ENCODE peak calls at places on chromosome 12, in nine cellular contexts. One of them, this sample, is unnamed.

GRCh38 chr12:29317556-29318363 is 63.2 kb downstream of the ERGIC2 start:
- DNase-seq in adrenal gland: peak; percentile 21
- DNase-seq in GM23248: peak; percentile 57
- DNase-seq in heart right ventricle: peak; percentile 65
- DNase-seq in IMR-90: peak; percentile 30
- DNase-seq in left ventricle myocardium inferior: peak; percentile 38
- DNase-seq in skeletal muscle cell: no peak
- DNase-seq in mucosa of descending colon: no peak
- DNase-seq in A549: peak; percentile 24
- DNase-seq in this sample: peak; percentile 69

GRCh38 chr12:68595246-68595645 is 15.5 kb upstream of the RAP1B start:
- DNase-seq in adrenal gland: no peak
- DNase-seq in GM23248: no peak
- DNase-seq in heart right ventricle: no peak
- DNase-seq in IMR-90: no peak
- DNase-seq in left ventricle myocardium inferior: no peak
- DNase-seq in skeletal muscle cell: no peak
- DNase-seq in mucosa of descending colon: no peak
- DNase-seq in A549: no peak
- DNase-seq in this sample: no peak

GRCh38 chr12:87827638-87828264 is 201.4 kb downstream of the C12orf50 start:
- DNase-seq in adrenal gland: no peak
- DNase-seq in GM23248: peak; percentile 40
- DNase-seq in heart right ventricle: no peak
- DNase-seq in IMR-90: peak; percentile 86
- DNase-seq in left ventricle myocardium inferior: no peak
- DNase-seq in skeletal muscle cell: no peak
- DNase-seq in mucosa of descending colon: no peak
- DNase-seq in A549: peak; percentile 7
- DNase-seq in this sample: no peak

GRCh38 chr12:78194448-78194847 is 363.8 kb downstream of the NAV3 start:
- DNase-seq in adrenal gland: no peak
- DNase-seq in GM23248: peak; percentile 95
- DNase-seq in heart right ventricle: no peak
- DNase-seq in IMR-90: peak; percentile 95
- DNase-seq in left ventricle myocardium inferior: no peak
- DNase-seq in skeletal muscle cell: peak; percentile 94
- DNase-seq in mucosa of descending colon: no peak
- DNase-seq in A549: no peak
- DNase-seq in this sample: no peak

GRCh38 chr12:107903377-107904061 is 129.0 kb downstream of the ASCL4 start:
- DNase-seq in adrenal gland: peak; percentile 50
- DNase-seq in GM23248: peak; percentile 39
- DNase-seq in heart right ventricle: peak; percentile 31
- DNase-seq in IMR-90: no peak
- DNase-seq in left ventricle myocardium inferior: peak; percentile 60
- DNase-seq in skeletal muscle cell: no peak
- DNase-seq in mucosa of descending colon: peak; percentile 85
- DNase-seq in A549: peak; percentile 47
- DNase-seq in this sample: no peak

GRCh38 chr12:56188786-56189335 is 422 bp downstream of the SMARCC2 start:
- DNase-seq in adrenal gland: no peak
- DNase-seq in GM23248: peak; percentile 36
- DNase-seq in heart right ventricle: no peak
- DNase-seq in IMR-90: no peak
- DNase-seq in left ventricle myocardium inferior: no peak
- DNase-seq in skeletal muscle cell: no peak
- DNase-seq in mucosa of descending colon: no peak
- DNase-seq in A549: peak; percentile 36
- DNase-seq in this sample: no peak

GRCh38 chr12:73161970-73162369 is 889.8 kb downstream of the TRHDE start:
- DNase-seq in adrenal gland: no peak
- DNase-seq in GM23248: no peak
- DNase-seq in heart right ventricle: no peak
- DNase-seq in IMR-90: no peak
- DNase-seq in left ventricle myocardium inferior: no peak
- DNase-seq in skeletal muscle cell: no peak
- DNase-seq in mucosa of descending colon: no peak
- DNase-seq in A549: no peak
- DNase-seq in this sample: no peak

GRCh38 chr12:99450231-99450630 is 197.3 kb upstream of the GARIN6 start:
- DNase-seq in adrenal gland: no peak
- DNase-seq in GM23248: peak; percentile 42
- DNase-seq in heart right ventricle: no peak
- DNase-seq in IMR-90: no peak
- DNase-seq in left ventricle myocardium inferior: no peak
- DNase-seq in skeletal muscle cell: no peak
- DNase-seq in mucosa of descending colon: no peak
- DNase-seq in A549: no peak
- DNase-seq in this sample: no peak

GRCh38 chr12:53049582-53050318 is at the start of gene TNS2:
- DNase-seq in adrenal gland: peak; percentile 80
- DNase-seq in GM23248: peak; percentile 61
- DNase-seq in heart right ventricle: peak; percentile 91
- DNase-seq in IMR-90: peak; percentile 40
- DNase-seq in left ventricle myocardium inferior: peak; percentile 89
- DNase-seq in skeletal muscle cell: no peak
- DNase-seq in mucosa of descending colon: peak; percentile 82
- DNase-seq in A549: no peak
- DNase-seq in this sample: no peak

GRCh38 chr12:68784015-68784414 is 24.0 kb upstream of the MDM2 start:
- DNase-seq in adrenal gland: no peak
- DNase-seq in GM23248: no peak
- DNase-seq in heart right ventricle: no peak
- DNase-seq in IMR-90: no peak
- DNase-seq in left ventricle myocardium inferior: no peak
- DNase-seq in skeletal muscle cell: no peak
- DNase-seq in mucosa of descending colon: no peak
- DNase-seq in A549: no peak
- DNase-seq in this sample: no peak

GRCh38 chr12:75208851-75209781 is 523 bp downstream of the KCNC2 start:
- DNase-seq in adrenal gland: peak; percentile 26
- DNase-seq in GM23248: peak; percentile 51
- DNase-seq in heart right ventricle: no peak
- DNase-seq in IMR-90: peak; percentile 18
- DNase-seq in left ventricle myocardium inferior: no peak
- DNase-seq in skeletal muscle cell: no peak
- DNase-seq in mucosa of descending colon: no peak
- DNase-seq in A549: no peak
- DNase-seq in this sample: no peak

GRCh38 chr12:116284401-116284800 is 6.9 kb upstream of the MED13L start:
- DNase-seq in adrenal gland: no peak
- DNase-seq in GM23248: no peak
- DNase-seq in heart right ventricle: no peak
- DNase-seq in IMR-90: no peak
- DNase-seq in left ventricle myocardium inferior: no peak
- DNase-seq in skeletal muscle cell: peak; percentile 53
- DNase-seq in mucosa of descending colon: no peak
- DNase-seq in A549: no peak
- DNase-seq in this sample: no peak

GRCh38 chr12:106582661-106583577 is at the start of gene RFX4:
- DNase-seq in adrenal gland: no peak
- DNase-seq in GM23248: no peak
- DNase-seq in heart right ventricle: no peak
- DNase-seq in IMR-90: no peak
- DNase-seq in left ventricle myocardium inferior: no peak
- DNase-seq in skeletal muscle cell: no peak
- DNase-seq in mucosa of descending colon: no peak
- DNase-seq in A549: peak; percentile 13
- DNase-seq in this sample: no peak
- H3K4me3 ChIP-seq in adrenal gland: no peak within 1 kb of the TSS
- H3K4me3 ChIP-seq in GM23248: peak within 1 kb of the TSS; percentile 58
- H3K4me3 ChIP-seq in heart right ventricle: peak within 1 kb of the TSS; percentile 49
- H3K4me3 ChIP-seq in IMR-90: no peak within 1 kb of the TSS
- H3K4me3 ChIP-seq in left ventricle myocardium inferior: peak within 1 kb of the TSS; percentile 61
- H3K4me3 ChIP-seq in skeletal muscle cell: peak within 1 kb of the TSS; percentile 36
- H3K4me3 ChIP-seq in mucosa of descending colon: no peak within 1 kb of the TSS
- H3K4me3 ChIP-seq in A549: peak within 1 kb of the TSS; percentile 46
- H3K4me3 ChIP-seq in this sample: peak within 1 kb of the TSS; percentile 23

DNA sequence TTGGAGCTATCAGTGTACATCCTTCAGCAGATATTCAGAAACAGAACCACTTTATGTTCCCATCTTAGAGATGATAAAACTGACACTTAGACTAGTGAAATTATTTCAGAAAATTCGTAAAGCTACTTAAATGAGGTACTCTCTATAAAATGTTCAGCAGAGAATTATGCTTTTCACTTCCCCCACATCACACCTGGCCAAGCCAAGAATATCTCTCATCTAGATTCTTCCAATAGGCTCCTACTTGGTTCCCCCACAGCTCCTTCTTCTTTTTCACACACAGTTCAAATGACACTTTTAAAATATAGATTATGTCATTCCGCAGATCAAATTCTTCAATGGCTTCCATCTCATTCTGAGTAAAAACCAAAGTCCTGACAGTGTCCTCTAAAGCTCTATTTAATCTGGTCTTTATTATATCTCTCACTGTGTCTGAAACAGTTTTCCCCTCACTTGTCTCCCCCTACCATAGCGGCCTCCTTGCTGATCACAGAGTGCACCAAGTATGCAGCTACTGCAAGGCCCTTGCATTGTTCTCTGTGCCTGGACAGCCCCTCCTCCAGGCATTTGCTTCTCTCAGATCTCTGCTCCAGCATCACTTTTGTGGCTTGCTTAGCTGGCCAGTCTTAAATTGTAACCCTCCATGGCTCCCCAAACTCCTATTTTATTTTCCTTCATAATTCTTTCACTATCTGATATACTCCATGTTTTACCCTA is 736.8 kb upstream of the USP15 start:
- DNase-seq in adrenal gland: no peak
- DNase-seq in GM23248: no peak
- DNase-seq in heart right ventricle: no peak
- DNase-seq in IMR-90: no peak
- DNase-seq in left ventricle myocardium inferior: no peak
- DNase-seq in skeletal muscle cell: no peak
- DNase-seq in mucosa of descending colon: no peak
- DNase-seq in A549: no peak
- DNase-seq in this sample: no peak
- H3K4me3 ChIP-seq in adrenal gland: no peak overlapping the region
- H3K4me3 ChIP-seq in GM23248: no peak overlapping the region
- H3K4me3 ChIP-seq in heart right ventricle: no peak overlapping the region
- H3K4me3 ChIP-seq in IMR-90: no peak overlapping the region
- H3K4me3 ChIP-seq in left ventricle myocardium inferior: no peak overlapping the region
- H3K4me3 ChIP-seq in skeletal muscle cell: no peak overlapping the region
- H3K4me3 ChIP-seq in mucosa of descending colon: no peak overlapping the region
- H3K4me3 ChIP-seq in A549: no peak overlapping the region
- H3K4me3 ChIP-seq in this sample: no peak overlapping the region

DNA sequence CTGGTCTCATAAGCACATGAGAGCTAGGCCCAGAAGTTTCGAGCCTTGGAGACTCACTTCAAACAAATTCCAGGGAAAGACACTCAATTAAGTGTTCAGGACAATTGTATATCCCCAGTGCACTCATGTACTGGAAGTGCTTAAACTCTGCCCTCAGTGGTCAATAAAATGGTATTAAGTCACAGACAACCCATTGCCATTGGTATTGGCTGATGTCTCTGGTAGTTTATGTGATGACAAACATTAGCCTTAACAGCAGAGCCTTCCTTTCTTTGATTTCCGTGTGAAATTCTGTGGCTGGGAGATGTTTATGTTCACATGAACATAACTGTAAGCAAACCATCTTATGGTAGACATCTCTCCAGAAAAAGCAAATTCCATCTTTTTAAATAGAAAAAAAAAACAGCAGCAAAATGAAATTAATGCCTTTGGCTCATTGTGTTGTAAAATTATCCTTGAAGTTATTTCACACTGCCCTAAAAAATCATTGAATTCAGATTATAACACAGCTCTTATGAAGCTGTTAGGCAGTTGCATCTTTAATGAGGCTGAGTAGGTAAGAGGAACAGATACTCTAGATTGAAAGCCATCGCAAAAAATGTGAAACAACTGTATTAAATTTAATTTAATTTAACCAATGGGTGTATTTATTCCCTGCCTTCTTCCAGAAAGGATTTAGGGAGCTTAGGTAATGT is 216.2 kb upstream of the PLEKHG7 start:
- DNase-seq in adrenal gland: no peak
- DNase-seq in GM23248: no peak
- DNase-seq in heart right ventricle: no peak
- DNase-seq in IMR-90: peak; percentile 56
- DNase-seq in left ventricle myocardium inferior: no peak
- DNase-seq in skeletal muscle cell: no peak
- DNase-seq in mucosa of descending colon: no peak
- DNase-seq in A549: no peak
- DNase-seq in this sample: no peak
- H3K4me3 ChIP-seq in adrenal gland: no peak overlapping the region
- H3K4me3 ChIP-seq in GM23248: no peak overlapping the region
- H3K4me3 ChIP-seq in heart right ventricle: no peak overlapping the region
- H3K4me3 ChIP-seq in IMR-90: no peak overlapping the region
- H3K4me3 ChIP-seq in left ventricle myocardium inferior: no peak overlapping the region
- H3K4me3 ChIP-seq in skeletal muscle cell: no peak overlapping the region
- H3K4me3 ChIP-seq in mucosa of descending colon: no peak overlapping the region
- H3K4me3 ChIP-seq in A549: no peak overlapping the region
- H3K4me3 ChIP-seq in this sample: no peak overlapping the region

GRCh38 chr12:93380480-93381121 is 2.9 kb downstream of the NUDT4 start:
- DNase-seq in adrenal gland: no peak
- DNase-seq in GM23248: peak; percentile 64
- DNase-seq in heart right ventricle: no peak
- DNase-seq in IMR-90: peak; percentile 70
- DNase-seq in left ventricle myocardium inferior: no peak
- DNase-seq in skeletal muscle cell: no peak
- DNase-seq in mucosa of descending colon: no peak
- DNase-seq in A549: no peak
- DNase-seq in this sample: no peak
- H3K4me3 ChIP-seq in adrenal gland: no peak overlapping the region
- H3K4me3 ChIP-seq in GM23248: peak overlapping the region; percentile 100
- H3K4me3 ChIP-seq in heart right ventricle: peak overlapping the region; percentile 82
- H3K4me3 ChIP-seq in IMR-90: peak overlapping the region; percentile 98
- H3K4me3 ChIP-seq in left ventricle myocardium inferior: peak overlapping the region; percentile 84
- H3K4me3 ChIP-seq in skeletal muscle cell: peak overlapping the region; percentile 96
- H3K4me3 ChIP-seq in mucosa of descending colon: no peak overlapping the region
- H3K4me3 ChIP-seq in A549: peak overlapping the region; percentile 64
- H3K4me3 ChIP-seq in this sample: peak overlapping the region; percentile 93

This sample was measured in Panc1.